ENCODE peak calls at places on chromosomes 13 and 19, in eight cellular contexts. One of them, this sample, is unnamed.

GRCh38 chr19:29724102-29724641 is 9.1 kb upstream of the C19orf12 start:
- DNase-seq in AG04449: no peak
- DNase-seq in CD4-positive, alpha-beta T cell: no peak
- DNase-seq in nephron progenitor cell: peak; percentile 37
- DNase-seq in AG10803: no peak
- DNase-seq in omental fat pad: no peak
- DNase-seq in fibroblast of the aortic adventitia: no peak
- DNase-seq in pancreas: no peak
- DNase-seq in this sample: no peak

GRCh38 chr13:32947886-32948285 is 68.3 kb upstream of the KL start:
- DNase-seq in AG04449: no peak
- DNase-seq in CD4-positive, alpha-beta T cell: no peak
- DNase-seq in nephron progenitor cell: no peak
- DNase-seq in AG10803: no peak
- DNase-seq in omental fat pad: no peak
- DNase-seq in fibroblast of the aortic adventitia: no peak
- DNase-seq in pancreas: no peak
- DNase-seq in this sample: no peak

GRCh38 chr13:64709079-64709478 is 2521.1 kb downstream of the PCDH9 start:
- DNase-seq in AG04449: no peak
- DNase-seq in CD4-positive, alpha-beta T cell: no peak
- DNase-seq in nephron progenitor cell: peak; percentile 37
- DNase-seq in AG10803: peak; percentile 6
- DNase-seq in omental fat pad: no peak
- DNase-seq in fibroblast of the aortic adventitia: no peak
- DNase-seq in pancreas: no peak
- DNase-seq in this sample: no peak

GRCh38 chr19:3646336-3647092 is 19.9 kb upstream of the CACTIN start:
- DNase-seq in AG04449: no peak
- DNase-seq in CD4-positive, alpha-beta T cell: no peak
- DNase-seq in nephron progenitor cell: no peak
- DNase-seq in AG10803: no peak
- DNase-seq in omental fat pad: no peak
- DNase-seq in fibroblast of the aortic adventitia: no peak
- DNase-seq in pancreas: no peak
- DNase-seq in this sample: no peak

GRCh38 chr19:40671404-40671803 is 19.0 kb downstream of the NUMBL start:
- DNase-seq in AG04449: no peak
- DNase-seq in CD4-positive, alpha-beta T cell: no peak
- DNase-seq in nephron progenitor cell: no peak
- DNase-seq in AG10803: no peak
- DNase-seq in omental fat pad: no peak
- DNase-seq in fibroblast of the aortic adventitia: no peak
- DNase-seq in pancreas: no peak
- DNase-seq in this sample: no peak

GRCh38 chr13:110331362-110331761 is 24.3 kb downstream of the COL4A2 start:
- DNase-seq in AG04449: no peak
- DNase-seq in CD4-positive, alpha-beta T cell: no peak
- DNase-seq in nephron progenitor cell: no peak
- DNase-seq in AG10803: peak; percentile 75
- DNase-seq in omental fat pad: no peak
- DNase-seq in fibroblast of the aortic adventitia: peak; percentile 50
- DNase-seq in pancreas: no peak
- DNase-seq in this sample: no peak

GRCh38 chr19:15443838-15444237 is 5.9 kb downstream of the WIZ start:
- DNase-seq in AG04449: no peak
- DNase-seq in CD4-positive, alpha-beta T cell: no peak
- DNase-seq in nephron progenitor cell: no peak
- DNase-seq in AG10803: peak; percentile 16
- DNase-seq in omental fat pad: no peak
- DNase-seq in fibroblast of the aortic adventitia: peak; percentile 63
- DNase-seq in pancreas: no peak
- DNase-seq in this sample: no peak

GRCh38 chr19:28140201-28140600 is 1072.8 kb downstream of the UQCRFS1 start:
- DNase-seq in AG04449: no peak
- DNase-seq in CD4-positive, alpha-beta T cell: no peak
- DNase-seq in nephron progenitor cell: no peak
- DNase-seq in AG10803: no peak
- DNase-seq in omental fat pad: no peak
- DNase-seq in fibroblast of the aortic adventitia: no peak
- DNase-seq in pancreas: no peak
- DNase-seq in this sample: no peak

GRCh38 chr13:107650081-107650701 is 565.1 kb downstream of the LIG4 start:
- DNase-seq in AG04449: no peak
- DNase-seq in CD4-positive, alpha-beta T cell: no peak
- DNase-seq in nephron progenitor cell: peak; percentile 76
- DNase-seq in AG10803: peak; percentile 18
- DNase-seq in omental fat pad: peak; percentile 27
- DNase-seq in fibroblast of the aortic adventitia: peak; percentile 50
- DNase-seq in pancreas: peak; percentile 8
- DNase-seq in this sample: peak; percentile 5

GRCh38 chr13:95083758-95084157 is 217.5 kb downstream of the ABCC4 start:
- DNase-seq in AG04449: peak; percentile 65
- DNase-seq in CD4-positive, alpha-beta T cell: no peak
- DNase-seq in nephron progenitor cell: no peak
- DNase-seq in AG10803: peak; percentile 75
- DNase-seq in omental fat pad: no peak
- DNase-seq in fibroblast of the aortic adventitia: peak; percentile 50
- DNase-seq in pancreas: no peak
- DNase-seq in this sample: no peak

GRCh38 chr13:96984061-96984508 is 10.2 kb downstream of the OXGR1 start:
- DNase-seq in AG04449: no peak
- DNase-seq in CD4-positive, alpha-beta T cell: no peak
- DNase-seq in nephron progenitor cell: peak; percentile 7
- DNase-seq in AG10803: no peak
- DNase-seq in omental fat pad: no peak
- DNase-seq in fibroblast of the aortic adventitia: no peak
- DNase-seq in pancreas: peak; percentile 63
- DNase-seq in this sample: no peak

GRCh38 chr19:9945319-9945966 is 9.1 kb upstream of the OLFM2 start:
- DNase-seq in AG04449: peak; percentile 98
- DNase-seq in CD4-positive, alpha-beta T cell: no peak
- DNase-seq in nephron progenitor cell: peak; percentile 56
- DNase-seq in AG10803: peak; percentile 100
- DNase-seq in omental fat pad: peak; percentile 48
- DNase-seq in fibroblast of the aortic adventitia: peak; percentile 99
- DNase-seq in pancreas: peak; percentile 29
- DNase-seq in this sample: peak; percentile 98

GRCh38 chr13:77969299-77969698 is 50.7 kb upstream of the EDNRB start:
- DNase-seq in AG04449: no peak
- DNase-seq in CD4-positive, alpha-beta T cell: no peak
- DNase-seq in nephron progenitor cell: no peak
- DNase-seq in AG10803: no peak
- DNase-seq in omental fat pad: no peak
- DNase-seq in fibroblast of the aortic adventitia: no peak
- DNase-seq in pancreas: no peak
- DNase-seq in this sample: no peak

GRCh38 chr13:76848596-76848995 is 37.6 kb downstream of the KCTD12 start:
- DNase-seq in AG04449: no peak
- DNase-seq in CD4-positive, alpha-beta T cell: no peak
- DNase-seq in nephron progenitor cell: no peak
- DNase-seq in AG10803: peak; percentile 80
- DNase-seq in omental fat pad: no peak
- DNase-seq in fibroblast of the aortic adventitia: peak; percentile 67
- DNase-seq in pancreas: no peak
- DNase-seq in this sample: no peak

GRCh38 chr13:111202745-111203144 is 87.6 kb downstream of the ARHGEF7 start:
- DNase-seq in AG04449: peak; percentile 80
- DNase-seq in CD4-positive, alpha-beta T cell: no peak
- DNase-seq in nephron progenitor cell: no peak
- DNase-seq in AG10803: peak; percentile 71
- DNase-seq in omental fat pad: no peak
- DNase-seq in fibroblast of the aortic adventitia: peak; percentile 97
- DNase-seq in pancreas: no peak
- DNase-seq in this sample: no peak

GRCh38 chr13:33189470-33189869 is 96.1 kb downstream of the STARD13 start:
- DNase-seq in AG04449: no peak
- DNase-seq in CD4-positive, alpha-beta T cell: no peak
- DNase-seq in nephron progenitor cell: no peak
- DNase-seq in AG10803: no peak
- DNase-seq in omental fat pad: no peak
- DNase-seq in fibroblast of the aortic adventitia: no peak
- DNase-seq in pancreas: no peak
- DNase-seq in this sample: no peak

GRCh38 chr13:27283906-27284523 is 13.4 kb downstream of the RASL11A start:
- DNase-seq in AG04449: no peak
- DNase-seq in CD4-positive, alpha-beta T cell: no peak
- DNase-seq in nephron progenitor cell: no peak
- DNase-seq in AG10803: peak; percentile 20
- DNase-seq in omental fat pad: no peak
- DNase-seq in fibroblast of the aortic adventitia: peak; percentile 41
- DNase-seq in pancreas: no peak
- DNase-seq in this sample: no peak

GRCh38 chr19:648305-648704 is 8.6 kb downstream of the FGF22 start:
- DNase-seq in AG04449: no peak
- DNase-seq in CD4-positive, alpha-beta T cell: no peak
- DNase-seq in nephron progenitor cell: no peak
- DNase-seq in AG10803: no peak
- DNase-seq in omental fat pad: no peak
- DNase-seq in fibroblast of the aortic adventitia: no peak
- DNase-seq in pancreas: no peak
- DNase-seq in this sample: no peak

GRCh38 chr19:10815007-10815531 is 20.9 kb downstream of the TMED1 start:
- DNase-seq in AG04449: no peak
- DNase-seq in CD4-positive, alpha-beta T cell: no peak
- DNase-seq in nephron progenitor cell: no peak
- DNase-seq in AG10803: no peak
- DNase-seq in omental fat pad: no peak
- DNase-seq in fibroblast of the aortic adventitia: no peak
- DNase-seq in pancreas: no peak
- DNase-seq in this sample: no peak

GRCh38 chr19:13646758-13647157 is 117.6 kb upstream of the MRI1 start:
- DNase-seq in AG04449: no peak
- DNase-seq in CD4-positive, alpha-beta T cell: no peak
- DNase-seq in nephron progenitor cell: no peak
- DNase-seq in AG10803: no peak
- DNase-seq in omental fat pad: no peak
- DNase-seq in fibroblast of the aortic adventitia: no peak
- DNase-seq in pancreas: no peak
- DNase-seq in this sample: no peak

GRCh38 chr13:107866666-107867623 is 348.4 kb downstream of the LIG4 start:
- DNase-seq in AG04449: no peak
- DNase-seq in CD4-positive, alpha-beta T cell: no peak
- DNase-seq in nephron progenitor cell: peak; percentile 64
- DNase-seq in AG10803: peak; percentile 30
- DNase-seq in omental fat pad: no peak
- DNase-seq in fibroblast of the aortic adventitia: peak; percentile 24
- DNase-seq in pancreas: no peak
- DNase-seq in this sample: no peak

GRCh38 chr13:74204606-74205312 is 70.6 kb upstream of the KLF12 start:
- DNase-seq in AG04449: no peak
- DNase-seq in CD4-positive, alpha-beta T cell: no peak
- DNase-seq in nephron progenitor cell: no peak
- DNase-seq in AG10803: peak; percentile 75
- DNase-seq in omental fat pad: no peak
- DNase-seq in fibroblast of the aortic adventitia: peak; percentile 34
- DNase-seq in pancreas: no peak
- DNase-seq in this sample: no peak

GRCh38 chr19:10291554-10292205 is 1.9 kb downstream of the ICAM5 start:
- DNase-seq in AG04449: no peak
- DNase-seq in CD4-positive, alpha-beta T cell: no peak
- DNase-seq in nephron progenitor cell: no peak
- DNase-seq in AG10803: no peak
- DNase-seq in omental fat pad: no peak
- DNase-seq in fibroblast of the aortic adventitia: no peak
- DNase-seq in pancreas: no peak
- DNase-seq in this sample: no peak

DNA sequence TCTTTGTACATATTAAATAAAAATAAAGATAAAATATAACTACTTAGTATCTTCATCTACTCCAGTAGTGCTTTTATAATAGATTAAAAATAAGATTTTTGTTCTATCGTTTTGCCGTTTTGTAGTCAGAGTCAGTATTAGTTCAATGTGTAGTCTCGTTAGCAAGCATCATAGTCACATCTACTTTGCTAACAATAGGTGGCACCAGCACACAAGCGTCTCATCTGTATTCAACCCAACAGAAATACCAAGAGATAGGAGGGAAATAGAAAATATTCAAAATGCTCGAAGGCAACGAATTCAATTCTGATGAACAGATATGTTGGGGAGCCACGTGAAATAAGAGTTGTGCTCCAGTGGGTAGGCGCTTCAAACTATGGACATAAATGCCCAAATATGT is 21.4 kb upstream of the MICU2 start:
- DNase-seq in AG04449: no peak
- DNase-seq in CD4-positive, alpha-beta T cell: peak; percentile 11
- DNase-seq in nephron progenitor cell: no peak
- DNase-seq in AG10803: peak; percentile 44
- DNase-seq in omental fat pad: no peak
- DNase-seq in fibroblast of the aortic adventitia: peak; percentile 50
- DNase-seq in pancreas: no peak
- DNase-seq in this sample: no peak
- TF ChIP-seq CTCF in AG04449: no peak
- TF ChIP-seq CTCF in CD4-positive, alpha-beta T cell: peak; percentile 62
- TF ChIP-seq CTCF in nephron progenitor cell: no peak
- TF ChIP-seq CTCF in AG10803: peak; percentile 58
- TF ChIP-seq CTCF in omental fat pad: no peak
- TF ChIP-seq CTCF in fibroblast of the aortic adventitia: peak; percentile 51
- TF ChIP-seq CTCF in pancreas: no peak
- TF ChIP-seq CTCF in this sample: peak; percentile 18

GRCh38 chr13:41587490-41587889 is 130.1 kb downstream of the RGCC start:
- DNase-seq in AG04449: no peak
- DNase-seq in CD4-positive, alpha-beta T cell: peak; percentile 44
- DNase-seq in nephron progenitor cell: no peak
- DNase-seq in AG10803: no peak
- DNase-seq in omental fat pad: no peak
- DNase-seq in fibroblast of the aortic adventitia: no peak
- DNase-seq in pancreas: no peak
- DNase-seq in this sample: no peak
- TF ChIP-seq CTCF in AG04449: no peak
- TF ChIP-seq CTCF in CD4-positive, alpha-beta T cell: peak; percentile 26
- TF ChIP-seq CTCF in nephron progenitor cell: no peak
- TF ChIP-seq CTCF in AG10803: no peak
- TF ChIP-seq CTCF in omental fat pad: no peak
- TF ChIP-seq CTCF in fibroblast of the aortic adventitia: no peak
- TF ChIP-seq CTCF in pancreas: no peak
- TF ChIP-seq CTCF in this sample: no peak

GRCh38 chr19:48123907-48124675 is 13.5 kb upstream of the PLA2G4C start:
- DNase-seq in AG04449: no peak
- DNase-seq in CD4-positive, alpha-beta T cell: no peak
- DNase-seq in nephron progenitor cell: no peak
- DNase-seq in AG10803: peak; percentile 44
- DNase-seq in omental fat pad: no peak
- DNase-seq in fibroblast of the aortic adventitia: peak; percentile 90
- DNase-seq in pancreas: no peak
- DNase-seq in this sample: peak; percentile 15
- TF ChIP-seq CTCF in AG04449: peak; percentile 5
- TF ChIP-seq CTCF in CD4-positive, alpha-beta T cell: no peak
- TF ChIP-seq CTCF in nephron progenitor cell: no peak
- TF ChIP-seq CTCF in AG10803: no peak
- TF ChIP-seq CTCF in omental fat pad: no peak
- TF ChIP-seq CTCF in fibroblast of the aortic adventitia: peak; percentile 47
- TF ChIP-seq CTCF in pancreas: no peak
- TF ChIP-seq CTCF in this sample: peak; percentile 23

DNA sequence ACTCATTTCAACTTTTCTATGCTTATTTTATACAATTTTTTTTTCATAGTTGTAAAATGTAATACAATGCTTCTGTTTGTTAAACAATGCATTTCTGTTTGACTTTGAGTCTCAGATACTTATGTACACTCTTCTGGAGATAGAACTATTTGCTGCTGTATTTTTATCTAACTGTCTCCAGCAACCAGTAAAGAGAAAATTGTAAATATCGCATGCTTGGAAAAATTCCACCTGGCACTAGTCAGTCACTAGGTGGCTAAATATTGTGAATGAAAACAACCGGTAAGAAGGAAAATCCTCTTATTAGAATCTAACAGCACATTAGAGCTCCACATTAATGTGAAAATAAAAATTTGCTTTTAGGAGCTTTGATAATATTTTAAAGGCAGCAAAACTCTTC is 876.5 kb downstream of the PCDH9 start:
- DNase-seq in AG04449: no peak
- DNase-seq in CD4-positive, alpha-beta T cell: no peak
- DNase-seq in nephron progenitor cell: no peak
- DNase-seq in AG10803: no peak
- DNase-seq in omental fat pad: no peak
- DNase-seq in fibroblast of the aortic adventitia: peak; percentile 13
- DNase-seq in pancreas: peak; percentile 16
- DNase-seq in this sample: no peak
- TF ChIP-seq CTCF in AG04449: no peak
- TF ChIP-seq CTCF in CD4-positive, alpha-beta T cell: no peak
- TF ChIP-seq CTCF in nephron progenitor cell: no peak
- TF ChIP-seq CTCF in AG10803: no peak
- TF ChIP-seq CTCF in omental fat pad: no peak
- TF ChIP-seq CTCF in fibroblast of the aortic adventitia: no peak
- TF ChIP-seq CTCF in pancreas: no peak
- TF ChIP-seq CTCF in this sample: no peak